ENCODE peak calls at places on chromosome 16, in six cellular contexts. One of them, this sample, is unnamed.

GRCh38 chr16:53999841-54000240 is 286.7 kb downstream of the IRX3 start:
- DNase-seq in astrocyte of the cerebellum: peak; percentile 42
- DNase-seq in CD8-positive, alpha-beta memory T cell: no peak
- DNase-seq in Daoy: no peak
- DNase-seq in activated CD4-positive, alpha-beta T cell treated with anti-CD3 and anti-CD28 coated beads for 1 hour: no peak
- DNase-seq in stimulated activated CD4-positive, alpha-beta T cell treated with anti-CD3 and anti-CD28 coated beads, Interleukin-2, amount 100 ng/mL, for 48 hours: no peak
- DNase-seq in this sample: no peak

GRCh38 chr16:53094013-53094630 is 39.3 kb downstream of the CHD9 start:
- DNase-seq in stimulated activated CD4-positive, alpha-beta T cell treated with anti-CD3 and anti-CD28 coated beads, Interleukin-2, amount 100 ng/mL, for 48 hours: no peak
- DNase-seq in astrocyte of the cerebellum: no peak
- DNase-seq in CD8-positive, alpha-beta memory T cell: peak; percentile 35
- DNase-seq in activated CD4-positive, alpha-beta T cell treated with anti-CD3 and anti-CD28 coated beads for 1 hour: no peak
- DNase-seq in Daoy: peak; percentile 66
- DNase-seq in this sample: peak; percentile 49

GRCh38 chr16:29789775-29790182 is 772 bp upstream of the KIF22 start:
- DNase-seq in activated CD4-positive, alpha-beta T cell treated with anti-CD3 and anti-CD28 coated beads for 1 hour: no peak
- DNase-seq in CD8-positive, alpha-beta memory T cell: no peak
- DNase-seq in astrocyte of the cerebellum: no peak
- DNase-seq in Daoy: no peak
- DNase-seq in stimulated activated CD4-positive, alpha-beta T cell treated with anti-CD3 and anti-CD28 coated beads, Interleukin-2, amount 100 ng/mL, for 48 hours: no peak
- DNase-seq in this sample: no peak

GRCh38 chr16:5025171-5025632 is 8.5 kb downstream of the NAGPA start:
- DNase-seq in stimulated activated CD4-positive, alpha-beta T cell treated with anti-CD3 and anti-CD28 coated beads, Interleukin-2, amount 100 ng/mL, for 48 hours: no peak
- DNase-seq in CD8-positive, alpha-beta memory T cell: no peak
- DNase-seq in Daoy: peak; percentile 27
- DNase-seq in activated CD4-positive, alpha-beta T cell treated with anti-CD3 and anti-CD28 coated beads for 1 hour: no peak
- DNase-seq in astrocyte of the cerebellum: no peak
- DNase-seq in this sample: peak; percentile 26

GRCh38 chr16:57253410-57253927 is 8.4 kb downstream of the ARL2BP start:
- DNase-seq in stimulated activated CD4-positive, alpha-beta T cell treated with anti-CD3 and anti-CD28 coated beads, Interleukin-2, amount 100 ng/mL, for 48 hours: no peak
- DNase-seq in astrocyte of the cerebellum: no peak
- DNase-seq in CD8-positive, alpha-beta memory T cell: no peak
- DNase-seq in activated CD4-positive, alpha-beta T cell treated with anti-CD3 and anti-CD28 coated beads for 1 hour: no peak
- DNase-seq in Daoy: no peak
- DNase-seq in this sample: no peak

GRCh38 chr16:17470002-17470870 is 524 bp downstream of the XYLT1 start:
- DNase-seq in stimulated activated CD4-positive, alpha-beta T cell treated with anti-CD3 and anti-CD28 coated beads, Interleukin-2, amount 100 ng/mL, for 48 hours: peak; percentile 13
- DNase-seq in activated CD4-positive, alpha-beta T cell treated with anti-CD3 and anti-CD28 coated beads for 1 hour: peak; percentile 15
- DNase-seq in Daoy: peak; percentile 30
- DNase-seq in CD8-positive, alpha-beta memory T cell: peak; percentile 31
- DNase-seq in astrocyte of the cerebellum: no peak
- DNase-seq in this sample: no peak

GRCh38 chr16:66472961-66473610 is 46.0 kb downstream of the BEAN1 start:
- DNase-seq in stimulated activated CD4-positive, alpha-beta T cell treated with anti-CD3 and anti-CD28 coated beads, Interleukin-2, amount 100 ng/mL, for 48 hours: no peak
- DNase-seq in astrocyte of the cerebellum: no peak
- DNase-seq in activated CD4-positive, alpha-beta T cell treated with anti-CD3 and anti-CD28 coated beads for 1 hour: no peak
- DNase-seq in CD8-positive, alpha-beta memory T cell: no peak
- DNase-seq in Daoy: no peak
- DNase-seq in this sample: no peak

GRCh38 chr16:8905168-8905762 is 23.1 kb downstream of the LITAFD start:
- DNase-seq in astrocyte of the cerebellum: no peak
- DNase-seq in activated CD4-positive, alpha-beta T cell treated with anti-CD3 and anti-CD28 coated beads for 1 hour: no peak
- DNase-seq in stimulated activated CD4-positive, alpha-beta T cell treated with anti-CD3 and anti-CD28 coated beads, Interleukin-2, amount 100 ng/mL, for 48 hours: no peak
- DNase-seq in CD8-positive, alpha-beta memory T cell: peak; percentile 16
- DNase-seq in Daoy: no peak
- DNase-seq in this sample: no peak

GRCh38 chr16:88510091-88510719 is 57.1 kb downstream of the ZFPM1 start:
- DNase-seq in CD8-positive, alpha-beta memory T cell: no peak
- DNase-seq in stimulated activated CD4-positive, alpha-beta T cell treated with anti-CD3 and anti-CD28 coated beads, Interleukin-2, amount 100 ng/mL, for 48 hours: no peak
- DNase-seq in astrocyte of the cerebellum: peak; percentile 8
- DNase-seq in activated CD4-positive, alpha-beta T cell treated with anti-CD3 and anti-CD28 coated beads for 1 hour: no peak
- DNase-seq in Daoy: no peak
- DNase-seq in this sample: no peak

GRCh38 chr16:1579214-1579613 is 32.7 kb downstream of the IFT140 start:
- DNase-seq in CD8-positive, alpha-beta memory T cell: no peak
- DNase-seq in Daoy: no peak
- DNase-seq in stimulated activated CD4-positive, alpha-beta T cell treated with anti-CD3 and anti-CD28 coated beads, Interleukin-2, amount 100 ng/mL, for 48 hours: no peak
- DNase-seq in astrocyte of the cerebellum: no peak
- DNase-seq in activated CD4-positive, alpha-beta T cell treated with anti-CD3 and anti-CD28 coated beads for 1 hour: no peak
- DNase-seq in this sample: no peak

GRCh38 chr16:67255553-67256030 is 6.8 kb downstream of the SLC9A5 start:
- DNase-seq in Daoy: no peak
- DNase-seq in activated CD4-positive, alpha-beta T cell treated with anti-CD3 and anti-CD28 coated beads for 1 hour: no peak
- DNase-seq in astrocyte of the cerebellum: no peak
- DNase-seq in stimulated activated CD4-positive, alpha-beta T cell treated with anti-CD3 and anti-CD28 coated beads, Interleukin-2, amount 100 ng/mL, for 48 hours: no peak
- DNase-seq in CD8-positive, alpha-beta memory T cell: no peak
- DNase-seq in this sample: no peak

This sample was measured in HL-60.